ENCODE peak calls at places on chromosomes 7 and 10, in nine cellular contexts. G is GM10248, K is neural crest cell, F is HEK293T, J is NCI-H1092 treated with DMSO at 0.1 percent for 48 hours, M is T follicular helper cell, S is ovary, T is HT1080, V is aorta. P is an unnamed sample.

GRCh38 chr10:29590598-29591415 is 44.0 kb downstream of the SVIL start:
- DNase-seq in G (peak), K (no peak), F (peak), J (peak), M (no peak), S (no peak), T (peak), V (no peak), P (peak)

GRCh38 chr10:49144021-49144720 is 10.3 kb upstream of the FAM170B start:
- DNase-seq in G (no peak), K (no peak), F (no peak), J (peak), M (no peak), S (no peak), T (no peak), V (no peak), P (no peak)

GRCh38 chr7:157840913-157841756 is 504.3 kb downstream of the DNAJB6 start:
- DNase-seq in G (no peak), K (peak), F (no peak), J (no peak), M (no peak), S (no peak), T (no peak), V (no peak), P (no peak)

GRCh38 chr10:23065549-23065948 is 29.8 kb upstream of the MSRB2 start:
- DNase-seq in G (no peak), K (no peak), F (no peak), J (no peak), M (no peak), S (peak), T (peak), V (peak), P (no peak)

GRCh38 chr7:73367006-73367405 is 39.0 kb downstream of the FKBP6 start:
- DNase-seq in G (no peak), K (no peak), F (no peak), J (peak), M (no peak), S (no peak), T (no peak), V (no peak), P (no peak)

GRCh38 chr7:98162758-98163157 is 48.5 kb upstream of the BHLHA15 start:
- DNase-seq in G (no peak), K (no peak), F (no peak), J (no peak), M (no peak), S (no peak), T (no peak), V (no peak), P (no peak)

GRCh38 chr7:87926581-87927461 is 7.2 kb upstream of the ADAM22 start:
- DNase-seq in G (peak), K (no peak), F (no peak), J (no peak), M (no peak), S (no peak), T (peak), V (no peak), P (no peak)

GRCh38 chr10:110436554-110437350 is 61.0 kb upstream of the DUSP5 start:
- DNase-seq in G (no peak), K (no peak), F (no peak), J (no peak), M (no peak), S (no peak), T (no peak), V (no peak), P (no peak)

GRCh38 chr7:32516551-32517082 is 21.3 kb downstream of the AVL9 start:
- DNase-seq in G (no peak), K (no peak), F (no peak), J (no peak), M (no peak), S (no peak), T (peak), V (no peak), P (no peak)

GRCh38 chr7:36084485-36085091 is 68.5 kb upstream of the EEPD1 start:
- DNase-seq in G (no peak), K (peak), F (peak), J (peak), M (no peak), S (peak), T (peak), V (no peak), P (no peak)